ENCODE peak calls at places on chromosome 1, in seven cellular contexts. One of them, this sample, is unnamed.

GRCh38 chr1:93963585-93963984 is 54.4 kb upstream of the GCLM start:
- DNase-seq in OCI-LY7: no peak
- DNase-seq in cardiac muscle cell: no peak
- DNase-seq in CD8-positive, alpha-beta T cell: no peak
- DNase-seq in trophoblast cell: no peak
- DNase-seq in coronary artery: no peak
- DNase-seq in breast epithelium: no peak
- DNase-seq in this sample: no peak

GRCh38 chr1:229258031-229258850 is 12.7 kb upstream of the RAB4A start:
- DNase-seq in CD8-positive, alpha-beta T cell: peak; percentile 77
- DNase-seq in OCI-LY7: peak; percentile 76
- DNase-seq in cardiac muscle cell: peak; percentile 79
- DNase-seq in trophoblast cell: peak; percentile 83
- DNase-seq in coronary artery: no peak
- DNase-seq in breast epithelium: peak; percentile 60
- DNase-seq in this sample: no peak

GRCh38 chr1:19329611-19330010 is 17.5 kb downstream of the SLC66A1 start:
- DNase-seq in cardiac muscle cell: no peak
- DNase-seq in CD8-positive, alpha-beta T cell: no peak
- DNase-seq in OCI-LY7: no peak
- DNase-seq in breast epithelium: no peak
- DNase-seq in coronary artery: no peak
- DNase-seq in trophoblast cell: no peak
- DNase-seq in this sample: no peak

GRCh38 chr1:106290805-106291537 is 765.5 kb upstream of the PRMT6 start:
- DNase-seq in coronary artery: no peak
- DNase-seq in trophoblast cell: no peak
- DNase-seq in OCI-LY7: no peak
- DNase-seq in cardiac muscle cell: no peak
- DNase-seq in breast epithelium: no peak
- DNase-seq in CD8-positive, alpha-beta T cell: no peak
- DNase-seq in this sample: no peak

GRCh38 chr1:86581250-86581649 is 34.4 kb downstream of the CLCA4 start:
- DNase-seq in cardiac muscle cell: no peak
- DNase-seq in trophoblast cell: no peak
- DNase-seq in breast epithelium: no peak
- DNase-seq in CD8-positive, alpha-beta T cell: no peak
- DNase-seq in OCI-LY7: no peak
- DNase-seq in coronary artery: no peak
- DNase-seq in this sample: no peak

GRCh38 chr1:168734271-168734670 is 5.3 kb upstream of the DPT start:
- DNase-seq in coronary artery: no peak
- DNase-seq in trophoblast cell: no peak
- DNase-seq in OCI-LY7: no peak
- DNase-seq in breast epithelium: no peak
- DNase-seq in cardiac muscle cell: no peak
- DNase-seq in CD8-positive, alpha-beta T cell: no peak
- DNase-seq in this sample: no peak

GRCh38 chr1:162905759-162906158 is 44.8 kb upstream of the CCDC190 start:
- DNase-seq in trophoblast cell: peak; percentile 13
- DNase-seq in OCI-LY7: no peak
- DNase-seq in breast epithelium: no peak
- DNase-seq in coronary artery: no peak
- DNase-seq in cardiac muscle cell: no peak
- DNase-seq in CD8-positive, alpha-beta T cell: no peak
- DNase-seq in this sample: no peak

GRCh38 chr1:110421159-110421777 is 13.8 kb upstream of the LAMTOR5 start:
- DNase-seq in CD8-positive, alpha-beta T cell: no peak
- DNase-seq in OCI-LY7: no peak
- DNase-seq in coronary artery: no peak
- DNase-seq in breast epithelium: no peak
- DNase-seq in trophoblast cell: peak; percentile 26
- DNase-seq in cardiac muscle cell: no peak
- DNase-seq in this sample: no peak

GRCh38 chr1:29831500-29832117 is 595.3 kb downstream of the PTPRU start:
- DNase-seq in OCI-LY7: no peak
- DNase-seq in breast epithelium: no peak
- DNase-seq in cardiac muscle cell: no peak
- DNase-seq in CD8-positive, alpha-beta T cell: no peak
- DNase-seq in trophoblast cell: no peak
- DNase-seq in coronary artery: peak; percentile 16
- DNase-seq in this sample: no peak

GRCh38 chr1:241702436-241702835 is 50.4 kb downstream of the WDR64 start:
- DNase-seq in OCI-LY7: no peak
- DNase-seq in trophoblast cell: peak; percentile 80
- DNase-seq in cardiac muscle cell: no peak
- DNase-seq in CD8-positive, alpha-beta T cell: no peak
- DNase-seq in breast epithelium: no peak
- DNase-seq in coronary artery: no peak
- DNase-seq in this sample: no peak

GRCh38 chr1:16405441-16405840 is 31.8 kb downstream of the SPATA21 start:
- DNase-seq in breast epithelium: no peak
- DNase-seq in OCI-LY7: no peak
- DNase-seq in cardiac muscle cell: no peak
- DNase-seq in coronary artery: no peak
- DNase-seq in trophoblast cell: no peak
- DNase-seq in CD8-positive, alpha-beta T cell: no peak
- DNase-seq in this sample: no peak

GRCh38 chr1:25922633-25923567 is 16.7 kb upstream of the STMN1 start:
- DNase-seq in cardiac muscle cell: peak; percentile 27
- DNase-seq in CD8-positive, alpha-beta T cell: peak; percentile 67
- DNase-seq in trophoblast cell: peak; percentile 52
- DNase-seq in breast epithelium: no peak
- DNase-seq in OCI-LY7: no peak
- DNase-seq in coronary artery: peak; percentile 77
- DNase-seq in this sample: peak; percentile 71

GRCh38 chr1:178506669-178507068 is 6.2 kb upstream of the TEX35 start:
- DNase-seq in coronary artery: no peak
- DNase-seq in trophoblast cell: peak; percentile 18
- DNase-seq in breast epithelium: no peak
- DNase-seq in CD8-positive, alpha-beta T cell: no peak
- DNase-seq in OCI-LY7: no peak
- DNase-seq in cardiac muscle cell: peak; percentile 38
- DNase-seq in this sample: no peak

GRCh38 chr1:163983097-163983496 is 575.9 kb upstream of the PBX1 start:
- DNase-seq in CD8-positive, alpha-beta T cell: no peak
- DNase-seq in coronary artery: no peak
- DNase-seq in trophoblast cell: no peak
- DNase-seq in cardiac muscle cell: no peak
- DNase-seq in OCI-LY7: no peak
- DNase-seq in breast epithelium: no peak
- DNase-seq in this sample: no peak

GRCh38 chr1:5993553-5994510 is 1.6 kb upstream of the NPHP4 start:
- DNase-seq in trophoblast cell: no peak
- DNase-seq in coronary artery: no peak
- DNase-seq in breast epithelium: no peak
- DNase-seq in cardiac muscle cell: no peak
- DNase-seq in OCI-LY7: peak; percentile 37
- DNase-seq in CD8-positive, alpha-beta T cell: no peak
- DNase-seq in this sample: peak; percentile 50

GRCh38 chr1:91781371-91781825 is 104.6 kb downstream of the TGFBR3 start:
- DNase-seq in trophoblast cell: peak; percentile 29
- DNase-seq in CD8-positive, alpha-beta T cell: no peak
- DNase-seq in cardiac muscle cell: no peak
- DNase-seq in coronary artery: no peak
- DNase-seq in breast epithelium: no peak
- DNase-seq in OCI-LY7: no peak
- DNase-seq in this sample: no peak
- H3K27ac ChIP-seq in trophoblast cell: no peak overlapping the region
- H3K27ac ChIP-seq in CD8-positive, alpha-beta T cell: no peak overlapping the region
- H3K27ac ChIP-seq in cardiac muscle cell: no peak overlapping the region
- H3K27ac ChIP-seq in coronary artery: peak overlapping the region; percentile 76
- H3K27ac ChIP-seq in breast epithelium: peak overlapping the region; percentile 40
- H3K27ac ChIP-seq in OCI-LY7: no peak overlapping the region
- H3K27ac ChIP-seq in this sample: peak overlapping the region; percentile 52

GRCh38 chr1:193070942-193071341 is 11.5 kb downstream of the RO60 start:
- DNase-seq in cardiac muscle cell: no peak
- DNase-seq in trophoblast cell: no peak
- DNase-seq in coronary artery: no peak
- DNase-seq in breast epithelium: no peak
- DNase-seq in OCI-LY7: peak; percentile 15
- DNase-seq in CD8-positive, alpha-beta T cell: no peak
- DNase-seq in this sample: no peak
- H3K27ac ChIP-seq in cardiac muscle cell: peak overlapping the region; percentile 53
- H3K27ac ChIP-seq in trophoblast cell: no peak overlapping the region
- H3K27ac ChIP-seq in coronary artery: no peak overlapping the region
- H3K27ac ChIP-seq in breast epithelium: no peak overlapping the region
- H3K27ac ChIP-seq in OCI-LY7: no peak overlapping the region
- H3K27ac ChIP-seq in CD8-positive, alpha-beta T cell: no peak overlapping the region
- H3K27ac ChIP-seq in this sample: no peak overlapping the region

DNA sequence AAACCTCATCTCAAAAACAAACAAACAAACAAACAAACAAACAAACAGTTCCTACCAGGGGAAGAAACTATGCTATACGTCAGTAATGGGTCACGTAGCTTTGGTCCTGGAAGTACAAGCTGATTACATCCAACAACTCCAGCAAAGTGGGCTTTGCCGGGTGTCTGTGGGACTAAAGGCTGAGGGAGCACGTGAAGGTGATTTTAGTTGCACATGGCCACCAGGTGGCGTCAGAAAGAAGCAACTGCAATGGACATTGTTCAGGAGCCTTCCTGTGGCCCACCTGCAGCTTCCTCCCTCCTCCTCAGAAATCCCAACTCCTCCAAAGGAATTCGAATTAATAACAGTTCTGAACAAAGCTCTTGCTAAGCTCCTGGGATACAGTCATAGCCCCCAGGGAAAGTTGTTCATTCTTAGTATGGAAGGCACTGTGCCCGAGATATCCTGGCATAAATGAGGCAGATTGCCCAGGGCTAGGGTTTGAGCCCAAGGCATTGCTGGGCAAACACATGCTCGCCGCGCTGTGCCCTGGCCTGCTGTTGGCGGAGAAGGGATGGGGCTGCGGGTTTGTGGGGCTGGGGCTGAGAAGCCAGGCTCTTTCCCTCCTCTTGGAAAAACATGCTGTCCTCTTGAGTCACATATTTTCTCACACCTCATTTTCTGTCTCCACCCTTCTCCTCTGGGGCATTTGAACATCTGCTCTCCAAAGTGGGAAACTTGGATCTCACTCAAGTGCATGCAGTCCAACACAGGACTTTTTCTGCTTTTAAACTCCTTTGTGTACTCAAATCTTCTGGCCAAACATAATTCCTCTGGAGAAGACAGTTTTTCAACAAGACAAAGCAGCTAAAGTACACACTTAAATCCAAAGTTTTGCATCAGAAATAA is 28.6 kb downstream of the AKNAD1 start:
- DNase-seq in OCI-LY7: peak; percentile 79
- DNase-seq in breast epithelium: peak; percentile 92
- DNase-seq in trophoblast cell: peak; percentile 93
- DNase-seq in CD8-positive, alpha-beta T cell: peak; percentile 79
- DNase-seq in cardiac muscle cell: peak; percentile 83
- DNase-seq in coronary artery: peak; percentile 86
- DNase-seq in this sample: peak; percentile 75
- H3K27ac ChIP-seq in OCI-LY7: no peak overlapping the region
- H3K27ac ChIP-seq in breast epithelium: peak overlapping the region; percentile 73
- H3K27ac ChIP-seq in trophoblast cell: no peak overlapping the region
- H3K27ac ChIP-seq in CD8-positive, alpha-beta T cell: no peak overlapping the region
- H3K27ac ChIP-seq in cardiac muscle cell: no peak overlapping the region
- H3K27ac ChIP-seq in coronary artery: peak overlapping the region; percentile 89
- H3K27ac ChIP-seq in this sample: peak overlapping the region; percentile 77

GRCh38 chr1:202084791-202085681 is 37.7 kb upstream of the GPR37L1 start:
- DNase-seq in coronary artery: no peak
- DNase-seq in trophoblast cell: no peak
- DNase-seq in cardiac muscle cell: no peak
- DNase-seq in OCI-LY7: no peak
- DNase-seq in CD8-positive, alpha-beta T cell: no peak
- DNase-seq in breast epithelium: peak; percentile 87
- DNase-seq in this sample: peak; percentile 91

GRCh38 chr1:202090994-202091393 is 31.7 kb upstream of the GPR37L1 start:
- DNase-seq in coronary artery: no peak
- DNase-seq in breast epithelium: no peak
- DNase-seq in OCI-LY7: no peak
- DNase-seq in cardiac muscle cell: no peak
- DNase-seq in trophoblast cell: no peak
- DNase-seq in CD8-positive, alpha-beta T cell: no peak
- DNase-seq in this sample: no peak

GRCh38 chr1:202085682-202086373 is 36.9 kb upstream of the GPR37L1 start:
- DNase-seq in coronary artery: no peak
- DNase-seq in cardiac muscle cell: no peak
- DNase-seq in CD8-positive, alpha-beta T cell: no peak
- DNase-seq in OCI-LY7: no peak
- DNase-seq in breast epithelium: peak; percentile 89
- DNase-seq in trophoblast cell: no peak
- DNase-seq in this sample: peak; percentile 78

GRCh38 chr1:202088216-202088615 is 34.5 kb upstream of the GPR37L1 start:
- DNase-seq in CD8-positive, alpha-beta T cell: no peak
- DNase-seq in OCI-LY7: no peak
- DNase-seq in cardiac muscle cell: no peak
- DNase-seq in coronary artery: no peak
- DNase-seq in trophoblast cell: peak; percentile 59
- DNase-seq in breast epithelium: no peak
- DNase-seq in this sample: no peak

GRCh38 chr1:202086579-202087350 is 36.0 kb upstream of the GPR37L1 start:
- DNase-seq in cardiac muscle cell: no peak
- DNase-seq in OCI-LY7: no peak
- DNase-seq in trophoblast cell: no peak
- DNase-seq in CD8-positive, alpha-beta T cell: no peak
- DNase-seq in coronary artery: no peak
- DNase-seq in breast epithelium: peak; percentile 87
- DNase-seq in this sample: no peak
- H3K27ac ChIP-seq in cardiac muscle cell: peak overlapping the region; percentile 55
- H3K27ac ChIP-seq in OCI-LY7: no peak overlapping the region
- H3K27ac ChIP-seq in trophoblast cell: no peak overlapping the region
- H3K27ac ChIP-seq in CD8-positive, alpha-beta T cell: no peak overlapping the region
- H3K27ac ChIP-seq in coronary artery: peak overlapping the region; percentile 32
- H3K27ac ChIP-seq in breast epithelium: peak overlapping the region; percentile 95
- H3K27ac ChIP-seq in this sample: peak overlapping the region; percentile 97

GRCh38 chr1:22039594-22040347 is 12.7 kb upstream of the CDC42 start:
- DNase-seq in cardiac muscle cell: peak; percentile 81
- DNase-seq in CD8-positive, alpha-beta T cell: peak; percentile 90
- DNase-seq in trophoblast cell: no peak
- DNase-seq in OCI-LY7: peak; percentile 92
- DNase-seq in breast epithelium: no peak
- DNase-seq in coronary artery: no peak
- DNase-seq in this sample: no peak
- H3K27ac ChIP-seq in cardiac muscle cell: peak overlapping the region; percentile 74
- H3K27ac ChIP-seq in CD8-positive, alpha-beta T cell: peak overlapping the region; percentile 92
- H3K27ac ChIP-seq in trophoblast cell: no peak overlapping the region
- H3K27ac ChIP-seq in OCI-LY7: peak overlapping the region; percentile 77
- H3K27ac ChIP-seq in breast epithelium: peak overlapping the region; percentile 25
- H3K27ac ChIP-seq in coronary artery: peak overlapping the region; percentile 34
- H3K27ac ChIP-seq in this sample: no peak overlapping the region

GRCh38 chr1:181185461-181185860 is 97.0 kb downstream of the IER5 start:
- DNase-seq in OCI-LY7: no peak
- DNase-seq in CD8-positive, alpha-beta T cell: no peak
- DNase-seq in cardiac muscle cell: no peak
- DNase-seq in breast epithelium: no peak
- DNase-seq in trophoblast cell: no peak
- DNase-seq in coronary artery: no peak
- DNase-seq in this sample: no peak
- H3K27ac ChIP-seq in OCI-LY7: no peak overlapping the region
- H3K27ac ChIP-seq in CD8-positive, alpha-beta T cell: no peak overlapping the region
- H3K27ac ChIP-seq in cardiac muscle cell: no peak overlapping the region
- H3K27ac ChIP-seq in breast epithelium: no peak overlapping the region
- H3K27ac ChIP-seq in trophoblast cell: no peak overlapping the region
- H3K27ac ChIP-seq in coronary artery: no peak overlapping the region
- H3K27ac ChIP-seq in this sample: no peak overlapping the region

This sample was measured in dorsolateral prefrontal cortex.